ENCODE peak calls at places on chromosomes 6 and 20, in six cellular contexts. M is activated T-cell treated with anti-CD3 and anti-CD28 coated beads, Interleukin-2, amount 50 U/mL, for 48 hours; H is breast epithelium; S is hippocampal formation; J is stimulated activated CD4-positive, alpha-beta T cell treated with anti-CD3 and anti-CD28 coated beads, Interleukin-2, amount 100 ng/mL, for 48 hours; A is HT1080. R is an unnamed sample.

GRCh38 chr20:56626367-56627121 is 2.6 kb upstream of the TFAP2C start:
- DNase-seq in J (no peak), A (no peak), H (no peak), M (peak; percentile 41), S (no peak), R (no peak)

GRCh38 chr20:63691711-63692435 is 4.6 kb upstream of the TNFRSF6B start:
- DNase-seq in H (no peak), M (no peak), J (no peak), A (no peak), S (no peak), R (no peak)

GRCh38 chr6:158642805-158643489 is 1.6 kb downstream of the DYNLT1 start:
- DNase-seq in H (no peak), J (no peak), A (peak; percentile 15), M (peak; percentile 18), S (no peak), R (no peak)

GRCh38 chr20:2754426-2754825 is 46.0 kb downstream of the CPXM1 start:
- DNase-seq in H (no peak), A (no peak), M (no peak), S (no peak), J (no peak), R (no peak)

GRCh38 chr20:7449269-7449668 is 491.0 kb downstream of the HAO1 start:
- DNase-seq in A (no peak), H (no peak), S (no peak), M (no peak), J (no peak), R (no peak)

GRCh38 chr20:62408640-62409039 is 1.6 kb upstream of the CABLES2 start:
- DNase-seq in J (no peak), A (no peak), H (no peak), S (no peak), M (no peak), R (no peak)

GRCh38 chr20:35992713-35993335 is 24.4 kb downstream of the CNBD2 start:
- DNase-seq in H (peak; percentile 28), J (peak; percentile 20), S (peak; percentile 75), M (peak; percentile 47), A (peak; percentile 76), R (no peak)

GRCh38 chr20:32465092-32465900 is 107.2 kb downstream of the ASXL1 start:
- DNase-seq in S (no peak), A (peak; percentile 70), H (peak; percentile 67), M (no peak), J (no peak), R (no peak)

GRCh38 chr6:106820412-106820852 is 154.1 kb downstream of the CD24 start:
- DNase-seq in S (no peak), H (no peak), A (peak; percentile 71), J (no peak), M (no peak), R (no peak)

GRCh38 chr20:2946988-2947961 is 74.0 kb downstream of the PTPRA start:
- DNase-seq in H (no peak), S (peak; percentile 97), A (no peak), J (no peak), M (no peak), R (no peak)

GRCh38 chr6:290111-290932 is 2.0 kb upstream of the DUSP22 start:
- DNase-seq in J (no peak), S (no peak), A (no peak), H (no peak), M (no peak), R (no peak)

GRCh38 chr6:35079311-35080000 is 61.7 kb downstream of the TCP11 start:
- DNase-seq in M (no peak), J (no peak), S (no peak), A (no peak), H (no peak), R (no peak)

GRCh38 chr6:74091133-74091793 is 395.3 kb downstream of the CD109 start:
- DNase-seq in J (no peak), A (peak; percentile 23), H (no peak), M (no peak), S (peak; percentile 47), R (no peak)

GRCh38 chr20:14761903-14762302 is 424.5 kb upstream of the FLRT3 start:
- DNase-seq in J (no peak), H (no peak), S (no peak), M (no peak), A (no peak), R (no peak)

GRCh38 chr6:112429226-112429625 is 82.1 kb downstream of the RFPL4B start:
- DNase-seq in H (no peak), M (no peak), J (no peak), S (no peak), A (peak; percentile 11), R (no peak)

GRCh38 chr6:24397631-24398030 is 5.1 kb upstream of the MRS2 start:
- DNase-seq in A (no peak), M (no peak), J (no peak), S (no peak), H (no peak), R (no peak)

GRCh38 chr6:37484786-37485170 is 14.9 kb downstream of the CCDC167 start:
- DNase-seq in J (no peak), H (no peak), A (no peak), S (no peak), M (no peak), R (no peak)

GRCh38 chr6:10720229-10720959 is 2.5 kb upstream of the TMEM14C start:
- DNase-seq in H (no peak), A (peak; percentile 20), J (peak; percentile 47), S (no peak), M (peak; percentile 80), R (no peak)

GRCh38 chr6:128239146-128239545 is 281.3 kb downstream of the PTPRK start:
- DNase-seq in S (no peak), H (no peak), J (no peak), A (no peak), M (no peak), R (no peak)

GRCh38 chr6:10278786-10279185 is 136.1 kb downstream of the TFAP2A start:
- DNase-seq in M (no peak), A (no peak), J (no peak), S (peak; percentile 36), H (peak; percentile 42), R (no peak)

GRCh38 chr6:169099411-169100202 is 154.0 kb downstream of the THBS2 start:
- DNase-seq in J (no peak), H (no peak), M (no peak), A (peak; percentile 42), S (no peak), R (no peak)

GRCh38 chr6:145148392-145149175 is 586.7 kb downstream of the EPM2A start:
- DNase-seq in H (peak; percentile 50), A (peak; percentile 89), J (no peak), M (no peak), S (no peak), R (peak; percentile 43)

GRCh38 chr20:51327251-51327841 is 215.2 kb downstream of the NFATC2 start:
- DNase-seq in J (no peak), S (no peak), A (peak; percentile 82), H (no peak), M (no peak), R (peak; percentile 50)

GRCh38 chr6:52724041-52724405 is 39.3 kb downstream of the GSTA2 start:
- DNase-seq in H (no peak), S (no peak), J (no peak), A (peak; percentile 74), M (no peak), R (no peak)

GRCh38 chr6:56520218-56520617 is 122.5 kb downstream of the DST start:
- DNase-seq in H (no peak), J (no peak), S (no peak), M (no peak), A (no peak), R (no peak)

GRCh38 chr6:113777601-113778000 is 79.5 kb upstream of the MARCKS start:
- DNase-seq in M (no peak), J (no peak), S (no peak), H (no peak), A (no peak), R (no peak)

GRCh38 chr20:32201296-32201976 is 6.1 kb downstream of the PLAGL2 start:
- DNase-seq in H (no peak), S (no peak), J (no peak), A (no peak), M (no peak), R (no peak)

GRCh38 chr20:37880726-37881591 is 22.0 kb upstream of the VSTM2L start:
- DNase-seq in S (no peak), A (no peak), M (no peak), J (no peak), H (no peak), R (no peak)

GRCh38 chr6:11427827-11428245 is 109.7 kb upstream of the TMEM170B start:
- DNase-seq in H (no peak), J (no peak), M (no peak), A (peak; percentile 35), S (no peak), R (no peak)

GRCh38 chr6:7285416-7285815 is 27.6 kb downstream of the SSR1 start:
- DNase-seq in J (no peak), S (no peak), H (no peak), A (no peak), M (no peak), R (no peak)